ENCODE peak calls at places on chromosome 4, in four cellular contexts. T is NCI-H524, C is cerebellum, B is NCI-H460. X is an unnamed sample.

GRCh38 chr4:150265806-150266205 is 187.6 kb downstream of the DCLK2 start:
- DNase-seq in T (no peak), C (no peak), B (no peak), X (no peak)

GRCh38 chr4:156036496-156036895 is 82.8 kb upstream of the CTSO start:
- DNase-seq in T (no peak), C (no peak), B (no peak), X (no peak)

GRCh38 chr4:107757860-107758476 is 37.9 kb upstream of the PAPSS1 start:
- DNase-seq in T (peak; percentile 16), C (peak; percentile 55), B (peak; percentile 25), X (peak; percentile 36)

GRCh38 chr4:8205749-8206611 is 6.9 kb downstream of the SH3TC1 start:
- DNase-seq in T (no peak), C (no peak), B (no peak), X (no peak)

GRCh38 chr4:180449395-180449956 is 1793.7 kb upstream of the TENM3 start:
- DNase-seq in T (peak; percentile 59), C (no peak), B (peak; percentile 69), X (peak; percentile 83)

GRCh38 chr4:176561368-176561767 is 231.4 kb downstream of the VEGFC start:
- DNase-seq in T (no peak), C (no peak), B (no peak), X (no peak)

GRCh38 chr4:108029731-108030130 is 40.0 kb downstream of the HADH start:
- DNase-seq in T (no peak), C (no peak), B (no peak), X (no peak)

GRCh38 chr4:3656441-3657376 is 109.5 kb upstream of the ADRA2C start:
- DNase-seq in T (no peak), C (no peak), B (no peak), X (no peak)